ENCODE peak calls at places on chromosomes 13 and 19, in eight cellular contexts. One of them, this sample, is unnamed.

GRCh38 chr19:11659612-11660011 is 62.3 kb downstream of the ZNF627 start:
- DNase-seq in IMR-90: peak; percentile 12
- DNase-seq in AG10803: peak; percentile 9
- DNase-seq in foreskin fibroblast: peak; percentile 40
- DNase-seq in left lung: no peak
- DNase-seq in tibial artery: no peak
- DNase-seq in AG04450: no peak
- DNase-seq in thoracic aorta: no peak
- DNase-seq in this sample: no peak

GRCh38 chr19:6728346-6728745 is 7.9 kb upstream of the C3 start:
- DNase-seq in IMR-90: no peak
- DNase-seq in AG10803: no peak
- DNase-seq in foreskin fibroblast: no peak
- DNase-seq in left lung: peak; percentile 93
- DNase-seq in tibial artery: no peak
- DNase-seq in AG04450: no peak
- DNase-seq in thoracic aorta: no peak
- DNase-seq in this sample: no peak

GRCh38 chr13:51280379-51280940 is 58.3 kb downstream of the FAM124A start:
- DNase-seq in IMR-90: no peak
- DNase-seq in AG10803: no peak
- DNase-seq in foreskin fibroblast: no peak
- DNase-seq in left lung: peak; percentile 51
- DNase-seq in tibial artery: no peak
- DNase-seq in AG04450: no peak
- DNase-seq in thoracic aorta: no peak
- DNase-seq in this sample: no peak

GRCh38 chr19:41575998-41576397 is at the start of gene CEACAM21:
- DNase-seq in IMR-90: no peak
- DNase-seq in AG10803: no peak
- DNase-seq in foreskin fibroblast: no peak
- DNase-seq in left lung: peak; percentile 88
- DNase-seq in tibial artery: no peak
- DNase-seq in AG04450: no peak
- DNase-seq in thoracic aorta: no peak
- DNase-seq in this sample: no peak

GRCh38 chr19:12975221-12975756 is 5.9 kb downstream of the DAND5 start:
- DNase-seq in IMR-90: no peak
- DNase-seq in AG10803: no peak
- DNase-seq in foreskin fibroblast: no peak
- DNase-seq in left lung: no peak
- DNase-seq in tibial artery: no peak
- DNase-seq in AG04450: no peak
- DNase-seq in thoracic aorta: no peak
- DNase-seq in this sample: no peak

GRCh38 chr19:8487137-8487851 is 15.1 kb downstream of the PRAM1 start:
- DNase-seq in IMR-90: no peak
- DNase-seq in AG10803: no peak
- DNase-seq in foreskin fibroblast: no peak
- DNase-seq in left lung: peak; percentile 84
- DNase-seq in tibial artery: no peak
- DNase-seq in AG04450: no peak
- DNase-seq in thoracic aorta: no peak
- DNase-seq in this sample: no peak

GRCh38 chr13:40596484-40596883 is 70.0 kb downstream of the FOXO1 start:
- DNase-seq in IMR-90: no peak
- DNase-seq in AG10803: no peak
- DNase-seq in foreskin fibroblast: no peak
- DNase-seq in left lung: no peak
- DNase-seq in tibial artery: no peak
- DNase-seq in AG04450: no peak
- DNase-seq in thoracic aorta: no peak
- DNase-seq in this sample: no peak

GRCh38 chr13:102940143-102940542 is 94.3 kb downstream of the ERCC5 start:
- DNase-seq in IMR-90: no peak
- DNase-seq in AG10803: no peak
- DNase-seq in foreskin fibroblast: no peak
- DNase-seq in left lung: no peak
- DNase-seq in tibial artery: no peak
- DNase-seq in AG04450: no peak
- DNase-seq in thoracic aorta: no peak
- DNase-seq in this sample: no peak

GRCh38 chr19:8305798-8306197 is 2.4 kb downstream of the CD320 start:
- DNase-seq in IMR-90: no peak
- DNase-seq in AG10803: no peak
- DNase-seq in foreskin fibroblast: no peak
- DNase-seq in left lung: peak; percentile 28
- DNase-seq in tibial artery: peak; percentile 28
- DNase-seq in AG04450: no peak
- DNase-seq in thoracic aorta: no peak
- DNase-seq in this sample: no peak

GRCh38 chr13:59425211-59425721 is 738.5 kb downstream of the DIAPH3 start:
- DNase-seq in IMR-90: peak; percentile 84
- DNase-seq in AG10803: peak; percentile 79
- DNase-seq in foreskin fibroblast: peak; percentile 46
- DNase-seq in left lung: no peak
- DNase-seq in tibial artery: no peak
- DNase-seq in AG04450: peak; percentile 51
- DNase-seq in thoracic aorta: no peak
- DNase-seq in this sample: peak; percentile 41

GRCh38 chr13:33611016-33611805 is 206.7 kb upstream of the RFC3 start:
- DNase-seq in IMR-90: peak; percentile 64
- DNase-seq in AG10803: no peak
- DNase-seq in foreskin fibroblast: no peak
- DNase-seq in left lung: no peak
- DNase-seq in tibial artery: peak; percentile 77
- DNase-seq in AG04450: peak; percentile 23
- DNase-seq in thoracic aorta: peak; percentile 13
- DNase-seq in this sample: no peak

GRCh38 chr19:44903602-44904425 is 1.8 kb upstream of the APOE start:
- DNase-seq in IMR-90: peak; percentile 49
- DNase-seq in AG10803: peak; percentile 49
- DNase-seq in foreskin fibroblast: peak; percentile 88
- DNase-seq in left lung: peak; percentile 95
- DNase-seq in tibial artery: peak; percentile 81
- DNase-seq in AG04450: no peak
- DNase-seq in thoracic aorta: no peak
- DNase-seq in this sample: no peak

GRCh38 chr19:37059142-37059541 is 19.1 kb upstream of the ZNF420 start:
- DNase-seq in IMR-90: no peak
- DNase-seq in AG10803: no peak
- DNase-seq in foreskin fibroblast: no peak
- DNase-seq in left lung: no peak
- DNase-seq in tibial artery: no peak
- DNase-seq in AG04450: no peak
- DNase-seq in thoracic aorta: no peak
- DNase-seq in this sample: no peak

GRCh38 chr13:62158520-62158919 is 742.9 kb upstream of the PCDH20 start:
- DNase-seq in IMR-90: no peak
- DNase-seq in AG10803: no peak
- DNase-seq in foreskin fibroblast: no peak
- DNase-seq in left lung: no peak
- DNase-seq in tibial artery: no peak
- DNase-seq in AG04450: no peak
- DNase-seq in thoracic aorta: no peak
- DNase-seq in this sample: no peak
- TF ChIP-seq CTCF in IMR-90: no peak
- TF ChIP-seq CTCF in AG10803: no peak
- TF ChIP-seq CTCF in foreskin fibroblast: no peak
- TF ChIP-seq CTCF in left lung: no peak
- TF ChIP-seq CTCF in tibial artery: no peak
- TF ChIP-seq CTCF in AG04450: no peak
- TF ChIP-seq CTCF in thoracic aorta: no peak
- TF ChIP-seq CTCF in this sample: no peak

GRCh38 chr19:50660083-50660366 is 10.8 kb downstream of the C19orf81 start:
- DNase-seq in IMR-90: no peak
- DNase-seq in AG10803: no peak
- DNase-seq in foreskin fibroblast: no peak
- DNase-seq in left lung: no peak
- DNase-seq in tibial artery: no peak
- DNase-seq in AG04450: no peak
- DNase-seq in thoracic aorta: no peak
- DNase-seq in this sample: no peak

GRCh38 chr19:50661087-50661486 is 11.8 kb downstream of the C19orf81 start:
- DNase-seq in IMR-90: no peak
- DNase-seq in AG10803: no peak
- DNase-seq in foreskin fibroblast: no peak
- DNase-seq in left lung: no peak
- DNase-seq in tibial artery: no peak
- DNase-seq in AG04450: no peak
- DNase-seq in thoracic aorta: no peak
- DNase-seq in this sample: no peak

GRCh38 chr19:50657672-50658437 is 8.6 kb downstream of the C19orf81 start:
- DNase-seq in IMR-90: peak; percentile 98
- DNase-seq in AG10803: peak; percentile 98
- DNase-seq in foreskin fibroblast: peak; percentile 95
- DNase-seq in left lung: peak; percentile 91
- DNase-seq in tibial artery: peak; percentile 74
- DNase-seq in AG04450: peak; percentile 94
- DNase-seq in thoracic aorta: peak; percentile 54
- DNase-seq in this sample: peak; percentile 92

GRCh38 chr19:50658438-50659317 is 9.4 kb downstream of the C19orf81 start:
- DNase-seq in IMR-90: peak; percentile 64
- DNase-seq in AG10803: peak; percentile 49
- DNase-seq in foreskin fibroblast: peak; percentile 77
- DNase-seq in left lung: peak; percentile 87
- DNase-seq in tibial artery: no peak
- DNase-seq in AG04450: no peak
- DNase-seq in thoracic aorta: no peak
- DNase-seq in this sample: no peak

DNA sequence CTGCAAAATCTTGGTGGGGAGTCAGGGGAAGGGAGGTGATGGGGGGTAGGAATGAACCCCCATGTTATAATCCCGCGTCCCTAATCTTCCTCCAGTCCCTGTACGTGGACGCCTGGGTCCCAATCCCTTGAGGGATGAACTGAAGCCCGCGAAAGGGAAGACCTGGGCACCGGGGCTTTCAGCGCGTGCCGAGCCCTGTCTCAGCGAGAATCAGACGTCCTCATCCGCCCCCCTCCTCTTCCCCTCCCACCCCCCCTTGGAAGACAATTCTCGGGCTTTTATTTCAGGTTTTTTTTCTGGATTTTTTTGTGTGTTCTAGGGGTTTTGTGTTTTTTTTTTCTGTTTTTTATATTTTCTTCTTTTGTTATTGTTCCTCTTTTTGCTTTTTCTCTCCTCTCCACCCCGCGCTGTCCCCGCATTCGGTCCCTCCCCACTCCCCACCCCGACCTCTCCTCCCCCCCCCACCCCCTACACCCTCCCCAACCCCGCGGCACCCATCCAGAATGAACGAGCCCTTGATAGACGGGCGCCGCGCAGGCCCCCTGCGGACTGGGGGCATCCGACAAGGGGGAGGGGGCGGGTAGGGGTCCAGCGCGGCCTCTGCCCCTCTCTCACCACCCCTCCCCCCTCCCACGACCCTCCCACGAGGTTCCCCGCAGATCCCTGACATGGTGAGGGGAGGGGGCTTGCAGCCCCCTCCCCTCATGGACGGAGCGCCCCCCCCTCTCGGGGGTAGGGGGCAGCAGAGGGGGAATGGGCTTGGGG is 10.3 kb downstream of the C19orf81 start:
- DNase-seq in IMR-90: no peak
- DNase-seq in AG10803: no peak
- DNase-seq in foreskin fibroblast: no peak
- DNase-seq in left lung: no peak
- DNase-seq in tibial artery: no peak
- DNase-seq in AG04450: no peak
- DNase-seq in thoracic aorta: no peak
- DNase-seq in this sample: no peak
- H3K4me3 ChIP-seq in IMR-90: no peak overlapping the region
- H3K4me3 ChIP-seq in AG10803: no peak overlapping the region
- H3K4me3 ChIP-seq in foreskin fibroblast: no peak overlapping the region
- H3K4me3 ChIP-seq in left lung: no peak overlapping the region
- H3K4me3 ChIP-seq in tibial artery: no peak overlapping the region
- H3K4me3 ChIP-seq in AG04450: peak overlapping the region; percentile 25
- H3K4me3 ChIP-seq in thoracic aorta: peak overlapping the region; percentile 45
- H3K4me3 ChIP-seq in this sample: no peak overlapping the region

DNA sequence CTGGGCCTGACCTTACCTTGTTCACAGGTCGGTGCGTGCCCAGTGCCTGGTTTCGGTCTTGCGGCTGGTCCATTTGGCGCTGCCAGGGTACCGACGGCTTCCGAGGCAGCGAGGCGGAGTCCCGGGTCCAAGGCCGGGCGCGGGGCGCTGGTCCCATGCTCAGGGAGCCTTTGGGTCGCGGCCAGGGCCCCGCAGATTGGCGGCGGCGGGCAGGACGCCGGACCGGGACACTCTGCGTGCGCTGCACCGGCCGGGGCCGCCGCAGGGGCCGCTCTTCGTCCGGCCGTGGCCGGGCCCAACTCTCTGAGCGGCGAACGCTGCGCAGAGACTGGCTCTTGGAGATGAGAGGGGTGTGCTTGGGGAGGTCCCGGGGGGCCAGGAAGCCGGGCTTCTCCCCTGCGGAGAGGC is 3.3 kb upstream of the WIZ start:
- DNase-seq in IMR-90: no peak
- DNase-seq in AG10803: no peak
- DNase-seq in foreskin fibroblast: peak; percentile 49
- DNase-seq in left lung: peak; percentile 80
- DNase-seq in tibial artery: no peak
- DNase-seq in AG04450: no peak
- DNase-seq in thoracic aorta: no peak
- DNase-seq in this sample: no peak
- TF ChIP-seq CTCF in IMR-90: peak; percentile 36
- TF ChIP-seq CTCF in AG10803: peak; percentile 13
- TF ChIP-seq CTCF in foreskin fibroblast: peak; percentile 18
- TF ChIP-seq CTCF in left lung: no peak
- TF ChIP-seq CTCF in tibial artery: peak; percentile 27
- TF ChIP-seq CTCF in AG04450: peak; percentile 30
- TF ChIP-seq CTCF in thoracic aorta: peak; percentile 53
- TF ChIP-seq CTCF in this sample: peak; percentile 17

DNA sequence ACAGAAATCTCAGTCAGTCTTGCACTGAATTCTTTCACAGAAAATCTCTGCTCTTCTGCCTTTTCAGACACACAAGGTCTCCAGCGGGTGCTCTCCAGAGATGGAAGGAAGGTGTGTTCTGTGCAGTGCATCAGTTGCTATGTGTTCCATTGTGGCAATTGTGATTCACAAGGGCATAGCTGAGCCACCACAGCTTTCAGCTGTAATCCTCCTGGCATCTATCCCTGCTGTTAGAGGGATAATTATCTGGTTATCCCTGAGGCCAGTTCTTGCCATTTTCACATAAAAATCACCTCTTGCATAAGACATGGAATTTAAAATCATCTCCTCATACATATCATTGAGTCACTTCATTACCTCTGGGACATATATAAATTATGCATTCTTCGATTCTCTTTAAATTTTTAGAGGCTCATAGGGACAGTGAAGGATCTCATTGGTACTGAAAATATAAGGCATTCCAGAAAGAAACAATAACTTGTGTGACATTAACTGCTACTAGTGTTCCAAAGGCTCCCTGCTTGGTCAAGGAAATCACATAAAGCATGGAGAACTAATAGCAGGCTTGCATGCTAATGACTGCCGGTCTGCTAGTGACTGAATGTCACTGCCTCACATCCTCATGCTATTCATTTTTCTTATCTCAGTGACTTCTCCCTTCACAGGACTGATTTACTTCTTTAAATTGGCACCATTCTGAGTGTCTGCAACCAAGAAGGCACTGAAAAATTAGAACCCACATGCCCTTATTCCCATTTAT is 214.0 kb downstream of the ENOX1 start:
- DNase-seq in IMR-90: peak; percentile 25
- DNase-seq in AG10803: peak; percentile 85
- DNase-seq in foreskin fibroblast: peak; percentile 71
- DNase-seq in left lung: no peak
- DNase-seq in tibial artery: no peak
- DNase-seq in AG04450: no peak
- DNase-seq in thoracic aorta: no peak
- DNase-seq in this sample: peak; percentile 43
- H3K4me3 ChIP-seq in IMR-90: no peak overlapping the region
- H3K4me3 ChIP-seq in AG10803: no peak overlapping the region
- H3K4me3 ChIP-seq in foreskin fibroblast: no peak overlapping the region
- H3K4me3 ChIP-seq in left lung: no peak overlapping the region
- H3K4me3 ChIP-seq in tibial artery: no peak overlapping the region
- H3K4me3 ChIP-seq in AG04450: no peak overlapping the region
- H3K4me3 ChIP-seq in thoracic aorta: no peak overlapping the region
- H3K4me3 ChIP-seq in this sample: no peak overlapping the region